ENCODE peak calls at places on chromosomes 13 and 19, in nine cellular contexts. Y is heart right ventricle, N is fibroblast of pulmonary artery, R is type B pancreatic cell, J is mucosa of descending colon, H is GM20000, T is coronary artery, K is osteocyte, O is HFF-Myc. D is an unnamed sample.

GRCh38 chr13:98454389-98454881 is 122.5 kb downstream of the STK24 start:
- DNase-seq in N (peak; percentile 91), T (no peak), Y (no peak), K (no peak), O (peak; percentile 62), J (no peak), H (no peak), R (no peak), D (no peak)

GRCh38 chr13:41597348-41598041 is 140.1 kb downstream of the RGCC start:
- DNase-seq in T (no peak), Y (no peak), H (no peak), K (no peak), J (no peak), R (no peak), O (no peak), N (no peak), D (no peak)

GRCh38 chr19:41702208-41702651 is 6.2 kb upstream of the CEACAM5 start:
- DNase-seq in Y (no peak), H (no peak), O (no peak), R (no peak), N (peak; percentile 11), K (no peak), J (no peak), T (no peak), D (no peak)

GRCh38 chr13:43797869-43798268 is 11.1 kb upstream of the ENOX1 start:
- DNase-seq in T (no peak), J (no peak), H (no peak), O (no peak), R (no peak), N (peak; percentile 38), Y (no peak), K (no peak), D (no peak)

GRCh38 chr19:19744641-19745040 is 11.7 kb upstream of the ZNF14 start:
- DNase-seq in O (no peak), T (peak; percentile 67), N (no peak), H (no peak), Y (no peak), J (no peak), R (no peak), K (no peak), D (no peak)

GRCh38 chr19:3270908-3271307 is 46.4 kb downstream of the CELF5 start:
- DNase-seq in K (no peak), J (no peak), H (no peak), T (no peak), R (no peak), Y (no peak), O (peak; percentile 22), N (peak; percentile 44), D (peak; percentile 62)

GRCh38 chr19:4910594-4911273 is 1.4 kb downstream of the UHRF1 start:
- DNase-seq in T (no peak), Y (no peak), K (no peak), H (peak; percentile 54), O (no peak), J (peak; percentile 28), R (no peak), N (peak; percentile 55), D (no peak)

GRCh38 chr13:22428188-22428828 is 752.5 kb upstream of the SGCG start:
- DNase-seq in K (no peak), J (no peak), H (no peak), Y (no peak), R (no peak), O (no peak), N (peak; percentile 24), T (no peak), D (no peak)

GRCh38 chr19:30207357-30207756 is 164.8 kb upstream of the ZNF536 start:
- DNase-seq in R (no peak), J (no peak), O (no peak), K (peak; percentile 63), Y (no peak), N (no peak), T (no peak), H (peak; percentile 1), D (no peak)

GRCh38 chr19:38506723-38507550 is 73.4 kb downstream of the RYR1 start:
- DNase-seq in Y (peak; percentile 72), H (peak; percentile 91), J (peak; percentile 87), T (peak; percentile 84), N (peak; percentile 71), R (no peak), K (no peak), O (peak; percentile 6), D (peak; percentile 89)

GRCh38 chr19:46728693-46729339 is 11.9 kb upstream of the PRKD2 start:
- DNase-seq in O (no peak), Y (peak; percentile 84), T (no peak), H (peak; percentile 91), N (peak; percentile 70), R (no peak), J (peak; percentile 85), K (no peak), D (peak; percentile 92)

GRCh38 chr13:80345771-80346510 is 5.0 kb upstream of the SPRY2 start:
- DNase-seq in H (no peak), Y (no peak), O (no peak), T (no peak), J (no peak), R (no peak), N (no peak), K (no peak), D (no peak)

GRCh38 chr19:48991823-48992570 is 1.1 kb downstream of the GYS1 start:
- DNase-seq in K (no peak), R (no peak), T (peak; percentile 86), N (peak; percentile 82), H (no peak), J (peak; percentile 69), O (no peak), Y (peak; percentile 33), D (peak; percentile 69)

GRCh38 chr13:70668293-70668692 is 560.0 kb upstream of the KLHL1 start:
- DNase-seq in N (no peak), H (no peak), K (no peak), T (no peak), Y (no peak), R (no peak), J (no peak), O (no peak), D (no peak)

GRCh38 chr13:42027286-42027685 is 21.2 kb upstream of the DGKH start:
- DNase-seq in N (no peak), R (no peak), T (no peak), H (no peak), Y (no peak), O (no peak), K (no peak), J (no peak), D (no peak)

GRCh38 chr13:61350351-61350750 is 65.3 kb downstream of the PCDH20 start:
- DNase-seq in K (no peak), T (no peak), R (no peak), Y (no peak), H (no peak), N (no peak), O (no peak), J (no peak), D (no peak)

GRCh38 chr13:95156208-95156607 is 145.0 kb downstream of the ABCC4 start:
- DNase-seq in O (no peak), N (peak; percentile 65), J (no peak), H (no peak), T (no peak), K (no peak), R (no peak), Y (no peak), D (no peak)

GRCh38 chr19:1941146-1942077 is at the start of gene CSNK1G2:
- DNase-seq in O (no peak), Y (no peak), R (peak; percentile 70), N (no peak), K (no peak), H (no peak), T (peak; percentile 84), J (peak; percentile 30), D (no peak)

GRCh38 chr13:65926750-65927171 is 1303.4 kb downstream of the PCDH9 start:
- DNase-seq in T (no peak), R (no peak), H (no peak), O (no peak), K (no peak), J (peak; percentile 36), Y (peak; percentile 52), N (no peak), D (no peak)
- TF ChIP-seq CTCF in T (no peak), R (peak; percentile 31), H (no peak), O (peak; percentile 17), K (peak; percentile 18), J (no peak), Y (peak; percentile 11), N (peak; percentile 36), D (peak; percentile 24)

DNA sequence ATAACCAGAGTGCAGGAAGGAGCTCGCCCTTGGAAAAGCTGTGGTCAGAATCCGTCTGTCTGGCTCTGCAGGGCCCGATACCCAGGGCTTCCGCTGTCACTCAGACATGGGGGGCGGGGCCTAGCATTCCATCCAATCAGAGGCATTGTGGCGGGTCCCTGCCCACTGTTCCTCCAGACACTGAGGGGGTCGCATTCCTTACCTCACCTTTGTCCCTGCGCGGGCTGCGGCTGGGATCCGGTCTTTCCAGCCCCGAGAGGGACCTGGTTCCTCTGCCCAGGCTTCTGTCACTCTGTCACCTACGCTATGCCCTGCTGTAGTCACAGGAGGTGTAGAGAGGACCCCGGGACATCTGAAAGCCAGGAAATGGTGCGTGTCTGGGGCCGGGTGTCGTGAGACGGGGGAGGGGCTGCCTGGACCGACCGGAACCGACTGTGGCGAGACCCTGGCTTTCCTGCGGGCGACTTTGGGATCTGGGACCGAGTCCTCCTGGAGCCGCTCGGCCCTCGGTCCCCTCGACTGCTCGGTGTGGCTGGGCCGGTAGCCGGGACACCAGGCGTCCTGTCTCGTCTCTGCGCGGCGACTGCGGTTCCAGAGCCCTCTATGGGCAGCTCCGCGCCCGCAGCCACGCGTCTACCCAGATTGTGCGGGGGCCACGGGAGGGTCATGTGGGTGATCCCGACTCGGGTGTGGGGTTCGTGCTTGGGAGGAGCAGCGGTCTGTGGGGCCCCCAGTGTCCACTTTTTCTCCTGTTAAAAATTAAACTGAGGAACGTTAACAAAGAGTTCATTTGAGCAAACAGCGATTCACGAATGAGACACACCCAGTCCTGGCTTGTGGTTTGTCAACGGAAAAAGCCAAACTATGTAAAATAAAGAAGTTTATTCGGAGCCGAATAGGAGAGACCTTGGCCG is at the start of gene ZNF69:
- DNase-seq in K (peak; percentile 93), N (peak; percentile 62), J (peak; percentile 98), T (peak; percentile 90), Y (peak; percentile 90), R (peak; percentile 90), O (no peak), H (peak; percentile 60), D (peak; percentile 74)
- TF ChIP-seq CTCF in K (peak; percentile 44), N (peak; percentile 12), J (no peak), T (peak; percentile 30), Y (no peak), R (peak; percentile 58), O (no peak), H (no peak), D (peak; percentile 21)

GRCh38 chr19:53942001-53942786 is 20.5 kb upstream of the CACNG8 start:
- DNase-seq in H (no peak), T (no peak), Y (no peak), K (no peak), R (no peak), N (peak; percentile 40), O (no peak), J (peak; percentile 2), D (no peak)
- TF ChIP-seq CTCF in H (no peak), T (no peak), Y (no peak), K (no peak), R (peak; percentile 41), N (no peak), O (no peak), J (no peak), D (no peak)

DNA sequence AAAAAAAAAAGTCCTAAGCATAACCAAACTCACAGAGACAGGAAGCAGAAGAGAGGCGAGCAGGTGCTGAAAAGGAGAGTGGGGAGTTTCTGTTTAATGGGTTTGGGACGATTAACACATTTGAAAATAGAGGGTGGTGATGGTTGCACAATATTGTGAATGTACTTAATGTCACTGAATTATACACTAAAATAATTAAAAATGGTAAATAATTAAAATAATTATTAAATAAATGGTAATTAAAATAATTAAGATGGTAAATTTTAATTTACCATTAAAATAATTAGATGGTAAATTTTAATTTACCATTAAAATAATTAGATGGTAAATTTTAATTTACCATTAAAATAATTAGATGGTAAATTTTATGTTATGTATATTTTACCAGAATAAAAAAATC is 74.8 kb upstream of the XPO4 start:
- DNase-seq in H (no peak), J (no peak), N (no peak), T (no peak), R (no peak), K (no peak), Y (no peak), O (no peak), D (no peak)
- TF ChIP-seq CTCF in H (no peak), J (no peak), N (no peak), T (no peak), R (no peak), K (no peak), Y (no peak), O (no peak), D (no peak)

D was measured in GM13977.